ENCODE peak calls at places on chromosomes 4 and X, in seven cellular contexts. C is left ventricle myocardium inferior, O is endodermal cell, S is astrocyte of the cerebellum, W is ascending aorta, T is HFF-Myc, A is HL-60. U is an unnamed sample.

GRCh38 chr4:65645185-65645584 is 25.1 kb downstream of the EPHA5 start:
- DNase-seq in C (no peak), O (no peak), S (no peak), W (no peak), T (no peak), A (no peak), U (no peak)

GRCh38 chr4:119041951-119042560 is 93.6 kb upstream of the MYOZ2 start:
- DNase-seq in C (no peak), O (peak; percentile 83), S (peak; percentile 62), W (peak; percentile 80), T (peak; percentile 72), A (peak; percentile 15), U (peak; percentile 81)

GRCh38 chrX:125436855-125437254 is 117.2 kb downstream of the TEX13C start:
- DNase-seq in C (no peak), O (no peak), S (no peak), W (no peak), T (no peak), A (peak; percentile 2), U (no peak)

GRCh38 chrX:57367649-57368048 is 81.1 kb downstream of the FAAH2 start:
- DNase-seq in C (no peak), O (no peak), S (no peak), W (no peak), T (no peak), A (no peak), U (no peak)

GRCh38 chrX:133749951-133750350 is 235.4 kb downstream of the GPC3 start:
- DNase-seq in C (no peak), O (no peak), S (no peak), W (no peak), T (no peak), A (no peak), U (no peak)

GRCh38 chrX:45295587-45295986 is 94.9 kb upstream of the DIPK2B start:
- DNase-seq in C (no peak), O (no peak), S (peak; percentile 34), W (no peak), T (peak; percentile 19), A (no peak), U (peak; percentile 88)

GRCh38 chrX:21373637-21374162 is 518 bp upstream of the CNKSR2 start:
- DNase-seq in C (peak; percentile 40), O (no peak), S (no peak), W (peak; percentile 73), T (no peak), A (no peak), U (no peak)

GRCh38 chrX:104641176-104641575 is 75.2 kb downstream of the IL1RAPL2 start:
- DNase-seq in C (no peak), O (peak; percentile 81), S (no peak), W (no peak), T (no peak), A (no peak), U (no peak)

GRCh38 chr4:92334716-92335350 is 31.1 kb downstream of the GRID2 start:
- DNase-seq in C (no peak), O (no peak), S (peak; percentile 79), W (no peak), T (no peak), A (no peak), U (peak; percentile 2)

GRCh38 chr4:167031534-167032156 is 202.6 kb downstream of the SPOCK3 start:
- DNase-seq in C (no peak), O (no peak), S (no peak), W (no peak), T (no peak), A (no peak), U (no peak)
- H3K4me3 ChIP-seq in C (no peak overlapping the region), O (no peak overlapping the region), S (no peak overlapping the region), W (no peak overlapping the region), T (no peak overlapping the region), A (no peak overlapping the region), U (no peak overlapping the region)

GRCh38 chrX:140507982-140508305 is 3.1 kb upstream of the SOX3 start:
- DNase-seq in C (no peak), O (peak; percentile 93), S (no peak), W (no peak), T (no peak), A (no peak), U (no peak)
- TF ChIP-seq CTCF in C (peak; percentile 17), O (peak; percentile 90), S (peak; percentile 74), W (no peak), T (no peak), A (no peak), U (peak; percentile 44)

DNA sequence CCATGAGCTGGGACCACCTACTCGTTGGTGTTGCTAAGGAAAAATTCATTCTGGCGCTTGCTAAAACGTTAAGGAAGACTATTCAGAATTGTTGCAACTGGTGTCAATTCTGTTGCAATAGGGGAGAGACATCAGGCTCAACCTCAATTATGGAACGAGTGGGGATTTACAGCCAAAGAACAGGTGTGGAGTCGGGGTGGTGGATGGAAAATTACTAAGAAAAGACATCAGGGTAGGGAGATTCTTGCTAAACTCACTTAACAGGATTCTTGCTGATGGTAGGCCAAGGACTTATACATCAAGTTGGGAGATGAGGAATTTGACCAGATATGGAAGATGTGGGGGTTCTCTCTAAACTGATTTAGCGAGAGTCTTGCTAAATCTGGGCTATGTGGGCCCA is 139.7 kb downstream of the TENM3 start:
- DNase-seq in C (no peak), O (no peak), S (no peak), W (no peak), T (no peak), A (no peak), U (no peak)
- H3K4me3 ChIP-seq in C (no peak overlapping the region), O (no peak overlapping the region), S (no peak overlapping the region), W (no peak overlapping the region), T (no peak overlapping the region), A (no peak overlapping the region), U (no peak overlapping the region)

DNA sequence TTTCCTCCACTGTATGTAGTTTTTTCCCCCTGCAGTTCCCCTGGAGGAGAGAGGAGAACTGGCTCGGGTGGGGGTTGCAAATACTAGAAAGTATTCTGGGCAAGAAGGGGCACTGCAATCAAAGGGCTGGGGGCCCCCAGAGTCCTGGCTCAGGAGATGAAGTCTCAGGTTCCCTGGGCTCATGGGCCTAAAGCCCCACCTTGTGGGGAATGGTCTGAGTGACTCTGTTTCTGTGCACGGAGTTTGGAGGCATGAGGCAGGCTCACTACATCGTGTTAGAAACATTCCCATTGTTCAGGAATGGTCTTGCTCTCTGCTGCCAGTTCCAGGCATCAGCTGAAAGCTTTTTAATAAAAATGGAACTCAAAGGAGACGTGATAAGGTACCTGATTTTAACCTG is 122.5 kb downstream of the TMEM164 start:
- DNase-seq in C (no peak), O (peak; percentile 67), S (no peak), W (no peak), T (no peak), A (no peak), U (no peak)
- TF ChIP-seq CTCF in C (peak; percentile 29), O (peak; percentile 79), S (peak; percentile 59), W (peak; percentile 21), T (peak; percentile 14), A (no peak), U (peak; percentile 24)

GRCh38 chrX:148337873-148338272 is 162.5 kb upstream of the AFF2 start:
- DNase-seq in C (no peak), O (no peak), S (no peak), W (no peak), T (no peak), A (no peak), U (no peak)
- H3K4me3 ChIP-seq in C (no peak overlapping the region), O (no peak overlapping the region), S (no peak overlapping the region), W (no peak overlapping the region), T (no peak overlapping the region), A (no peak overlapping the region), U (no peak overlapping the region)

DNA sequence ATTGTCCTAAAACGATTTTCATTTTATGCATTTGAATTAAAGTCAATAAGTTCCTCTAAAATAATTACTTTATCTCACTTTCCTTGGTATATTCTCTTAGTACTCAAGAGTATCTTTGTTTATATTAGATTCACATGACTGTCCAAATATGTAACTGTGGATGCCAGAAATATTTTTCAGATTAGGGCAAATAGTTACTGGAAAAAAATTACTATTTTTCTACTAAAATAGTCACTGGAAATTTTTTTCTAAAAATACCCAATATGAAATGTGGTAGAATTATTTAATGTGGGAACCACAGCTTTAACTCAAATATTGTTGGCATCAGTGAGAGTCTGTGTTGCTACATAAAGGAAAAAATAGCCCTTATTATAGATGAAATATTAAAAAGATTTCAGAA is 70.4 kb upstream of the NMU start:
- DNase-seq in C (no peak), O (no peak), S (no peak), W (no peak), T (no peak), A (no peak), U (no peak)
- TF ChIP-seq CTCF in C (no peak), O (no peak), S (no peak), W (no peak), T (no peak), A (no peak), U (no peak)

DNA sequence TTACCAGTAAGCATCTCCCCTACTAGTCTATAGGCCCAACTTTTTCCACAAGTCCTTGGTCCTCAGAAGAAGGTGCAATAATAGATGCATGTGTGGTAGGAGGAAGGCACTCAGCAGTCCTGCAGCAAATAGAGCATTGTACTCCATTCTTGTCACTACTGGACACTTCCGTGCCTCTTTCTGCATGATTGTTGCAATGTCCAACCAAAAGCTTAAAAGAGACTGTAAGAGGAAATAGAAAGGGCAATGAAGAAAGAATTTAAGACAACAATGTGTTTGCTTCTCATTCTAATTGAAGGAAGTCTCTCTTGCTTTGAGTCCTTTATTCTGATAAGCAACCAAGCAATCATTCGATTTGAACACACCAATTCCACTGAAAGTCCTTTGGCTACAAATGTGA is 3.0 kb downstream of the MAPK10 start:
- DNase-seq in C (no peak), O (no peak), S (no peak), W (no peak), T (no peak), A (no peak), U (no peak)
- H3K4me3 ChIP-seq in C (no peak overlapping the region), O (no peak overlapping the region), S (no peak overlapping the region), W (no peak overlapping the region), T (no peak overlapping the region), A (no peak overlapping the region), U (no peak overlapping the region)

GRCh38 chr4:24279911-24280375 is 304.4 kb downstream of the DHX15 start:
- DNase-seq in C (no peak), O (no peak), S (no peak), W (no peak), T (no peak), A (no peak), U (peak; percentile 8)
- TF ChIP-seq CTCF in C (no peak), O (no peak), S (no peak), W (no peak), T (no peak), A (no peak), U (no peak)

GRCh38 chr4:8202526-8203375 is 3.7 kb downstream of the SH3TC1 start:
- DNase-seq in C (no peak), O (no peak), S (no peak), W (no peak), T (no peak), A (no peak), U (no peak)
- H3K4me3 ChIP-seq in C (no peak overlapping the region), O (no peak overlapping the region), S (no peak overlapping the region), W (no peak overlapping the region), T (no peak overlapping the region), A (no peak overlapping the region), U (no peak overlapping the region)

U was measured in LNCaP clone FGC.